ENCODE peak calls at places on chromosome 19, in eight cellular contexts. One of them, this sample, is unnamed.

GRCh38 chr19:55156202-55157063 is 1.1 kb downstream of the TNNI3 start:
- DNase-seq in left ventricle myocardium inferior: peak; percentile 63
- DNase-seq in naive thymus-derived CD4-positive, alpha-beta T cell: no peak
- DNase-seq in NCI-H774: peak; percentile 88
- DNase-seq in WTC11: peak; percentile 97
- DNase-seq in body of pancreas: peak; percentile 46
- DNase-seq in thoracic aorta: no peak
- DNase-seq in upper lobe of right lung: peak; percentile 79
- DNase-seq in this sample: peak; percentile 77

GRCh38 chr19:9406798-9407352 is 28.5 kb downstream of the ZNF266 start:
- DNase-seq in upper lobe of right lung: peak; percentile 74
- DNase-seq in thoracic aorta: no peak
- DNase-seq in NCI-H774: peak; percentile 3
- DNase-seq in naive thymus-derived CD4-positive, alpha-beta T cell: peak; percentile 25
- DNase-seq in WTC11: peak; percentile 65
- DNase-seq in left ventricle myocardium inferior: peak; percentile 84
- DNase-seq in body of pancreas: peak; percentile 47
- DNase-seq in this sample: peak; percentile 96

GRCh38 chr19:47613165-47614146 is 4.5 kb downstream of the BICRA start:
- DNase-seq in naive thymus-derived CD4-positive, alpha-beta T cell: no peak
- DNase-seq in WTC11: peak; percentile 80
- DNase-seq in thoracic aorta: no peak
- DNase-seq in upper lobe of right lung: no peak
- DNase-seq in NCI-H774: no peak
- DNase-seq in body of pancreas: no peak
- DNase-seq in left ventricle myocardium inferior: no peak
- DNase-seq in this sample: no peak

GRCh38 chr19:35959040-35959967 is 23.1 kb downstream of the LRFN3 start:
- DNase-seq in thoracic aorta: no peak
- DNase-seq in NCI-H774: no peak
- DNase-seq in left ventricle myocardium inferior: peak; percentile 51
- DNase-seq in naive thymus-derived CD4-positive, alpha-beta T cell: peak; percentile 77
- DNase-seq in upper lobe of right lung: peak; percentile 88
- DNase-seq in body of pancreas: no peak
- DNase-seq in WTC11: peak; percentile 47
- DNase-seq in this sample: peak; percentile 60

GRCh38 chr19:43651758-43652545 is 12.3 kb upstream of the CADM4 start:
- DNase-seq in thoracic aorta: no peak
- DNase-seq in naive thymus-derived CD4-positive, alpha-beta T cell: no peak
- DNase-seq in left ventricle myocardium inferior: no peak
- DNase-seq in NCI-H774: peak; percentile 43
- DNase-seq in WTC11: peak; percentile 74
- DNase-seq in upper lobe of right lung: no peak
- DNase-seq in body of pancreas: peak; percentile 76
- DNase-seq in this sample: peak; percentile 74

GRCh38 chr19:46728208-46728607 is 11.3 kb upstream of the PRKD2 start:
- DNase-seq in NCI-H774: no peak
- DNase-seq in left ventricle myocardium inferior: peak; percentile 60
- DNase-seq in WTC11: no peak
- DNase-seq in body of pancreas: no peak
- DNase-seq in naive thymus-derived CD4-positive, alpha-beta T cell: no peak
- DNase-seq in thoracic aorta: no peak
- DNase-seq in upper lobe of right lung: no peak
- DNase-seq in this sample: no peak

GRCh38 chr19:12687496-12688196 is at the start of gene GNG14:
- DNase-seq in thoracic aorta: no peak
- DNase-seq in WTC11: no peak
- DNase-seq in upper lobe of right lung: no peak
- DNase-seq in naive thymus-derived CD4-positive, alpha-beta T cell: no peak
- DNase-seq in left ventricle myocardium inferior: no peak
- DNase-seq in body of pancreas: no peak
- DNase-seq in NCI-H774: no peak
- DNase-seq in this sample: no peak

GRCh38 chr19:33634361-33635091 is 12.8 kb downstream of the CHST8 start:
- DNase-seq in thoracic aorta: no peak
- DNase-seq in upper lobe of right lung: peak; percentile 40
- DNase-seq in body of pancreas: no peak
- DNase-seq in left ventricle myocardium inferior: no peak
- DNase-seq in NCI-H774: no peak
- DNase-seq in naive thymus-derived CD4-positive, alpha-beta T cell: no peak
- DNase-seq in WTC11: no peak
- DNase-seq in this sample: no peak

GRCh38 chr19:2883686-2884439 is 16.7 kb downstream of the ZNF556 start:
- DNase-seq in WTC11: no peak
- DNase-seq in left ventricle myocardium inferior: no peak
- DNase-seq in upper lobe of right lung: no peak
- DNase-seq in body of pancreas: no peak
- DNase-seq in naive thymus-derived CD4-positive, alpha-beta T cell: no peak
- DNase-seq in NCI-H774: no peak
- DNase-seq in thoracic aorta: no peak
- DNase-seq in this sample: peak; percentile 63

GRCh38 chr19:50695251-50696064 is 24.1 kb downstream of the SHANK1 start:
- DNase-seq in body of pancreas: no peak
- DNase-seq in NCI-H774: no peak
- DNase-seq in upper lobe of right lung: no peak
- DNase-seq in WTC11: peak; percentile 61
- DNase-seq in left ventricle myocardium inferior: no peak
- DNase-seq in thoracic aorta: no peak
- DNase-seq in naive thymus-derived CD4-positive, alpha-beta T cell: no peak
- DNase-seq in this sample: no peak

GRCh38 chr19:57334191-57334590 is 13.9 kb downstream of the ZNF543 start:
- DNase-seq in NCI-H774: no peak
- DNase-seq in naive thymus-derived CD4-positive, alpha-beta T cell: no peak
- DNase-seq in thoracic aorta: no peak
- DNase-seq in upper lobe of right lung: no peak
- DNase-seq in left ventricle myocardium inferior: no peak
- DNase-seq in body of pancreas: no peak
- DNase-seq in WTC11: no peak
- DNase-seq in this sample: peak; percentile 64

GRCh38 chr19:14497347-14497921 is 1.5 kb upstream of the GIPC1 start:
- DNase-seq in upper lobe of right lung: peak; percentile 71
- DNase-seq in body of pancreas: no peak
- DNase-seq in left ventricle myocardium inferior: no peak
- DNase-seq in thoracic aorta: no peak
- DNase-seq in naive thymus-derived CD4-positive, alpha-beta T cell: no peak
- DNase-seq in NCI-H774: no peak
- DNase-seq in WTC11: no peak
- DNase-seq in this sample: no peak

GRCh38 chr19:13974073-13974472 is 21.8 kb downstream of the DCAF15 start:
- DNase-seq in upper lobe of right lung: no peak
- DNase-seq in NCI-H774: no peak
- DNase-seq in thoracic aorta: no peak
- DNase-seq in WTC11: peak; percentile 84
- DNase-seq in left ventricle myocardium inferior: no peak
- DNase-seq in naive thymus-derived CD4-positive, alpha-beta T cell: peak; percentile 62
- DNase-seq in body of pancreas: no peak
- DNase-seq in this sample: peak; percentile 31

GRCh38 chr19:43126720-43127119 is 44.2 kb upstream of the PSG2 start:
- DNase-seq in left ventricle myocardium inferior: no peak
- DNase-seq in WTC11: no peak
- DNase-seq in body of pancreas: no peak
- DNase-seq in NCI-H774: no peak
- DNase-seq in thoracic aorta: no peak
- DNase-seq in upper lobe of right lung: no peak
- DNase-seq in naive thymus-derived CD4-positive, alpha-beta T cell: no peak
- DNase-seq in this sample: no peak

GRCh38 chr19:44212865-44213346 is 574 bp downstream of the ZNF227 start:
- DNase-seq in left ventricle myocardium inferior: no peak
- DNase-seq in WTC11: no peak
- DNase-seq in thoracic aorta: no peak
- DNase-seq in naive thymus-derived CD4-positive, alpha-beta T cell: no peak
- DNase-seq in upper lobe of right lung: no peak
- DNase-seq in NCI-H774: no peak
- DNase-seq in body of pancreas: no peak
- DNase-seq in this sample: no peak

GRCh38 chr19:45506991-45507863 is at the start of gene VASP:
- DNase-seq in left ventricle myocardium inferior: peak; percentile 88
- DNase-seq in thoracic aorta: peak; percentile 47
- DNase-seq in naive thymus-derived CD4-positive, alpha-beta T cell: peak; percentile 92
- DNase-seq in WTC11: peak; percentile 89
- DNase-seq in NCI-H774: peak; percentile 66
- DNase-seq in upper lobe of right lung: peak; percentile 94
- DNase-seq in body of pancreas: peak; percentile 89
- DNase-seq in this sample: peak; percentile 95

GRCh38 chr19:8334458-8335342 is 8.4 kb downstream of the KANK3 start:
- DNase-seq in NCI-H774: peak; percentile 89
- DNase-seq in WTC11: peak; percentile 78
- DNase-seq in left ventricle myocardium inferior: peak; percentile 41
- DNase-seq in body of pancreas: peak; percentile 49
- DNase-seq in naive thymus-derived CD4-positive, alpha-beta T cell: no peak
- DNase-seq in thoracic aorta: no peak
- DNase-seq in upper lobe of right lung: peak; percentile 88
- DNase-seq in this sample: peak; percentile 63

GRCh38 chr19:19064811-19065745 is 1.3 kb downstream of the SLC25A42 start:
- DNase-seq in left ventricle myocardium inferior: no peak
- DNase-seq in WTC11: peak; percentile 35
- DNase-seq in NCI-H774: no peak
- DNase-seq in thoracic aorta: no peak
- DNase-seq in upper lobe of right lung: no peak
- DNase-seq in naive thymus-derived CD4-positive, alpha-beta T cell: no peak
- DNase-seq in body of pancreas: no peak
- DNase-seq in this sample: no peak

GRCh38 chr19:45587873-45588272 is 3.3 kb upstream of the OPA3 start:
- DNase-seq in WTC11: no peak
- DNase-seq in thoracic aorta: no peak
- DNase-seq in left ventricle myocardium inferior: no peak
- DNase-seq in NCI-H774: no peak
- DNase-seq in body of pancreas: no peak
- DNase-seq in naive thymus-derived CD4-positive, alpha-beta T cell: no peak
- DNase-seq in upper lobe of right lung: no peak
- DNase-seq in this sample: no peak

GRCh38 chr19:41886761-41887710 is 4.1 kb downstream of the ARHGEF1 start:
- DNase-seq in left ventricle myocardium inferior: no peak
- DNase-seq in body of pancreas: no peak
- DNase-seq in upper lobe of right lung: no peak
- DNase-seq in naive thymus-derived CD4-positive, alpha-beta T cell: peak; percentile 88
- DNase-seq in NCI-H774: no peak
- DNase-seq in thoracic aorta: no peak
- DNase-seq in WTC11: no peak
- DNase-seq in this sample: no peak

GRCh38 chr19:16121967-16122366 is 10.3 kb downstream of the RAB8A start:
- DNase-seq in naive thymus-derived CD4-positive, alpha-beta T cell: no peak
- DNase-seq in WTC11: no peak
- DNase-seq in NCI-H774: no peak
- DNase-seq in thoracic aorta: no peak
- DNase-seq in upper lobe of right lung: no peak
- DNase-seq in body of pancreas: no peak
- DNase-seq in left ventricle myocardium inferior: no peak
- DNase-seq in this sample: no peak

GRCh38 chr19:18895038-18895827 is 725 bp downstream of the CERS1 start:
- DNase-seq in thoracic aorta: no peak
- DNase-seq in WTC11: peak; percentile 78
- DNase-seq in naive thymus-derived CD4-positive, alpha-beta T cell: no peak
- DNase-seq in body of pancreas: peak; percentile 33
- DNase-seq in left ventricle myocardium inferior: no peak
- DNase-seq in upper lobe of right lung: no peak
- DNase-seq in NCI-H774: no peak
- DNase-seq in this sample: peak; percentile 84

GRCh38 chr19:16327501-16327900 is 2.9 kb downstream of the KLF2 start:
- DNase-seq in left ventricle myocardium inferior: no peak
- DNase-seq in WTC11: no peak
- DNase-seq in upper lobe of right lung: no peak
- DNase-seq in NCI-H774: no peak
- DNase-seq in body of pancreas: no peak
- DNase-seq in naive thymus-derived CD4-positive, alpha-beta T cell: peak; percentile 25
- DNase-seq in thoracic aorta: no peak
- DNase-seq in this sample: no peak

GRCh38 chr19:18194554-18195238 is 1.7 kb downstream of the MPV17L2 start:
- DNase-seq in left ventricle myocardium inferior: no peak
- DNase-seq in body of pancreas: peak; percentile 47
- DNase-seq in upper lobe of right lung: peak; percentile 72
- DNase-seq in thoracic aorta: no peak
- DNase-seq in WTC11: peak; percentile 63
- DNase-seq in NCI-H774: no peak
- DNase-seq in naive thymus-derived CD4-positive, alpha-beta T cell: no peak
- DNase-seq in this sample: peak; percentile 59

GRCh38 chr19:1053176-1054101 is 13.5 kb upstream of the ARHGAP45 start:
- DNase-seq in NCI-H774: no peak
- DNase-seq in thoracic aorta: no peak
- DNase-seq in left ventricle myocardium inferior: no peak
- DNase-seq in upper lobe of right lung: no peak
- DNase-seq in naive thymus-derived CD4-positive, alpha-beta T cell: no peak
- DNase-seq in WTC11: no peak
- DNase-seq in body of pancreas: no peak
- DNase-seq in this sample: no peak